ENCODE peak calls at places on chromosomes 2 and 18, in ten cellular contexts. One of them, this sample, is unnamed. For H3K4me1 and H3K27me3, the result is how much of the 10 kb centered on the place peaks cover.

GRCh38 chr2:98759338-98759737 is 28.4 kb upstream of the MGAT4A start:
- DNase-seq in mesenchymal stem cell: no peak
- DNase-seq in fibroblast of lung: no peak
- DNase-seq in heart left ventricle: no peak
- DNase-seq in adipocyte: no peak
- DNase-seq in heart right ventricle: no peak
- DNase-seq in tibial nerve: no peak
- DNase-seq in HCT116: no peak
- DNase-seq in uterus: no peak
- DNase-seq in right atrium auricular region: no peak
- DNase-seq in this sample: no peak

GRCh38 chr18:13261658-13262357 is 43.2 kb downstream of the LDLRAD4 start:
- DNase-seq in tibial nerve: no peak
- DNase-seq in right atrium auricular region: no peak
- DNase-seq in uterus: no peak
- DNase-seq in mesenchymal stem cell: no peak
- DNase-seq in fibroblast of lung: no peak
- DNase-seq in HCT116: no peak
- DNase-seq in heart left ventricle: peak
- DNase-seq in adipocyte: no peak
- DNase-seq in heart right ventricle: no peak
- DNase-seq in this sample: no peak

GRCh38 chr2:101253013-101253712 is 477 bp downstream of the CNOT11 start:
- DNase-seq in heart left ventricle: peak
- DNase-seq in fibroblast of lung: peak
- DNase-seq in right atrium auricular region: peak
- DNase-seq in adipocyte: peak
- DNase-seq in tibial nerve: peak
- DNase-seq in HCT116: no peak
- DNase-seq in uterus: peak
- DNase-seq in mesenchymal stem cell: peak
- DNase-seq in heart right ventricle: peak
- DNase-seq in this sample: peak

GRCh38 chr2:75558786-75559428 is 1.8 kb downstream of the EVA1A start:
- DNase-seq in heart right ventricle: no peak
- DNase-seq in HCT116: no peak
- DNase-seq in heart left ventricle: no peak
- DNase-seq in right atrium auricular region: no peak
- DNase-seq in tibial nerve: no peak
- DNase-seq in mesenchymal stem cell: peak
- DNase-seq in fibroblast of lung: peak
- DNase-seq in adipocyte: no peak
- DNase-seq in uterus: no peak
- DNase-seq in this sample: no peak

GRCh38 chr2:120845281-120845680 is 109.6 kb downstream of the GLI2 start:
- DNase-seq in fibroblast of lung: peak
- DNase-seq in mesenchymal stem cell: no peak
- DNase-seq in heart left ventricle: peak
- DNase-seq in tibial nerve: peak
- DNase-seq in right atrium auricular region: peak
- DNase-seq in HCT116: no peak
- DNase-seq in adipocyte: no peak
- DNase-seq in heart right ventricle: no peak
- DNase-seq in uterus: peak
- DNase-seq in this sample: no peak

GRCh38 chr2:82950148-82950547 is 1508.9 kb downstream of the SUCLG1 start:
- DNase-seq in tibial nerve: no peak
- DNase-seq in uterus: no peak
- DNase-seq in heart left ventricle: no peak
- DNase-seq in right atrium auricular region: no peak
- DNase-seq in adipocyte: no peak
- DNase-seq in mesenchymal stem cell: no peak
- DNase-seq in HCT116: no peak
- DNase-seq in heart right ventricle: no peak
- DNase-seq in fibroblast of lung: no peak
- DNase-seq in this sample: no peak

GRCh38 chr2:195202163-195202845 is 454.7 kb upstream of the SLC39A10 start:
- DNase-seq in tibial nerve: no peak
- DNase-seq in heart left ventricle: no peak
- DNase-seq in fibroblast of lung: no peak
- DNase-seq in HCT116: no peak
- DNase-seq in mesenchymal stem cell: no peak
- DNase-seq in right atrium auricular region: no peak
- DNase-seq in adipocyte: no peak
- DNase-seq in heart right ventricle: no peak
- DNase-seq in uterus: no peak
- DNase-seq in this sample: no peak

GRCh38 chr2:207770602-207771404 is 1.1 kb upstream of the FZD5 start:
- DNase-seq in mesenchymal stem cell: no peak
- DNase-seq in HCT116: no peak
- DNase-seq in tibial nerve: no peak
- DNase-seq in heart right ventricle: no peak
- DNase-seq in heart left ventricle: no peak
- DNase-seq in fibroblast of lung: no peak
- DNase-seq in right atrium auricular region: no peak
- DNase-seq in uterus: peak
- DNase-seq in adipocyte: peak
- DNase-seq in this sample: no peak

GRCh38 chr18:25233582-25234362 is 118.2 kb downstream of the ZNF521 start:
- DNase-seq in mesenchymal stem cell: peak
- DNase-seq in adipocyte: peak
- DNase-seq in tibial nerve: peak
- DNase-seq in heart right ventricle: no peak
- DNase-seq in fibroblast of lung: peak
- DNase-seq in heart left ventricle: no peak
- DNase-seq in right atrium auricular region: no peak
- DNase-seq in HCT116: no peak
- DNase-seq in uterus: no peak
- DNase-seq in this sample: no peak

GRCh38 chr2:149082781-149083180 is 44.3 kb downstream of the LYPD6B start:
- DNase-seq in heart right ventricle: no peak
- DNase-seq in fibroblast of lung: no peak
- DNase-seq in adipocyte: no peak
- DNase-seq in tibial nerve: no peak
- DNase-seq in heart left ventricle: no peak
- DNase-seq in mesenchymal stem cell: no peak
- DNase-seq in uterus: no peak
- DNase-seq in HCT116: no peak
- DNase-seq in right atrium auricular region: no peak
- DNase-seq in this sample: no peak

GRCh38 chr2:231367178-231367577 is 28.3 kb upstream of the B3GNT7 start:
- DNase-seq in fibroblast of lung: no peak
- DNase-seq in uterus: no peak
- DNase-seq in tibial nerve: no peak
- DNase-seq in adipocyte: no peak
- DNase-seq in right atrium auricular region: no peak
- DNase-seq in HCT116: no peak
- DNase-seq in heart right ventricle: no peak
- DNase-seq in mesenchymal stem cell: no peak
- DNase-seq in heart left ventricle: no peak
- DNase-seq in this sample: no peak
- H3K4me1 ChIP-seq in fibroblast of lung: under half
- H3K4me1 ChIP-seq in uterus: under half
- H3K4me1 ChIP-seq in tibial nerve: under half
- H3K4me1 ChIP-seq in adipocyte: under half
- H3K4me1 ChIP-seq in right atrium auricular region: under half
- H3K4me1 ChIP-seq in HCT116: under half
- H3K4me1 ChIP-seq in heart right ventricle: under half
- H3K4me1 ChIP-seq in mesenchymal stem cell: under half
- H3K4me1 ChIP-seq in heart left ventricle: under half
- H3K4me1 ChIP-seq in this sample: under half

GRCh38 chr2:160489096-160489495 is 4.5 kb downstream of the RBMS1 start:
- DNase-seq in right atrium auricular region: no peak
- DNase-seq in tibial nerve: no peak
- DNase-seq in heart right ventricle: no peak
- DNase-seq in uterus: no peak
- DNase-seq in mesenchymal stem cell: no peak
- DNase-seq in heart left ventricle: no peak
- DNase-seq in adipocyte: no peak
- DNase-seq in HCT116: no peak
- DNase-seq in fibroblast of lung: peak
- DNase-seq in this sample: no peak
- H3K27me3 ChIP-seq in right atrium auricular region: under half
- H3K27me3 ChIP-seq in tibial nerve: under half
- H3K27me3 ChIP-seq in heart right ventricle: under half
- H3K27me3 ChIP-seq in uterus: under half
- H3K27me3 ChIP-seq in mesenchymal stem cell: under half
- H3K27me3 ChIP-seq in heart left ventricle: under half
- H3K27me3 ChIP-seq in adipocyte: under half
- H3K27me3 ChIP-seq in HCT116: under half
- H3K27me3 ChIP-seq in fibroblast of lung: under half
- H3K27me3 ChIP-seq in this sample: under half

GRCh38 chr2:144509548-144510205 is 10.2 kb downstream of the ZEB2 start:
- DNase-seq in right atrium auricular region: no peak
- DNase-seq in heart right ventricle: no peak
- DNase-seq in fibroblast of lung: peak
- DNase-seq in mesenchymal stem cell: peak
- DNase-seq in uterus: no peak
- DNase-seq in adipocyte: no peak
- DNase-seq in heart left ventricle: no peak
- DNase-seq in HCT116: no peak
- DNase-seq in tibial nerve: no peak
- DNase-seq in this sample: no peak

GRCh38 chr2:144508162-144508765 is 11.7 kb downstream of the ZEB2 start:
- DNase-seq in HCT116: no peak
- DNase-seq in heart right ventricle: no peak
- DNase-seq in adipocyte: no peak
- DNase-seq in fibroblast of lung: peak
- DNase-seq in tibial nerve: no peak
- DNase-seq in uterus: no peak
- DNase-seq in right atrium auricular region: no peak
- DNase-seq in heart left ventricle: no peak
- DNase-seq in mesenchymal stem cell: no peak
- DNase-seq in this sample: no peak

GRCh38 chr2:144509001-144509545 is 10.8 kb downstream of the ZEB2 start:
- DNase-seq in heart right ventricle: no peak
- DNase-seq in HCT116: no peak
- DNase-seq in mesenchymal stem cell: no peak
- DNase-seq in adipocyte: no peak
- DNase-seq in heart left ventricle: no peak
- DNase-seq in right atrium auricular region: no peak
- DNase-seq in fibroblast of lung: peak
- DNase-seq in uterus: no peak
- DNase-seq in tibial nerve: no peak
- DNase-seq in this sample: peak

GRCh38 chr2:144505245-144505801 is 14.6 kb downstream of the ZEB2 start:
- DNase-seq in fibroblast of lung: peak
- DNase-seq in HCT116: no peak
- DNase-seq in heart left ventricle: no peak
- DNase-seq in uterus: no peak
- DNase-seq in adipocyte: peak
- DNase-seq in heart right ventricle: peak
- DNase-seq in right atrium auricular region: no peak
- DNase-seq in mesenchymal stem cell: no peak
- DNase-seq in tibial nerve: no peak
- DNase-seq in this sample: no peak

DNA sequence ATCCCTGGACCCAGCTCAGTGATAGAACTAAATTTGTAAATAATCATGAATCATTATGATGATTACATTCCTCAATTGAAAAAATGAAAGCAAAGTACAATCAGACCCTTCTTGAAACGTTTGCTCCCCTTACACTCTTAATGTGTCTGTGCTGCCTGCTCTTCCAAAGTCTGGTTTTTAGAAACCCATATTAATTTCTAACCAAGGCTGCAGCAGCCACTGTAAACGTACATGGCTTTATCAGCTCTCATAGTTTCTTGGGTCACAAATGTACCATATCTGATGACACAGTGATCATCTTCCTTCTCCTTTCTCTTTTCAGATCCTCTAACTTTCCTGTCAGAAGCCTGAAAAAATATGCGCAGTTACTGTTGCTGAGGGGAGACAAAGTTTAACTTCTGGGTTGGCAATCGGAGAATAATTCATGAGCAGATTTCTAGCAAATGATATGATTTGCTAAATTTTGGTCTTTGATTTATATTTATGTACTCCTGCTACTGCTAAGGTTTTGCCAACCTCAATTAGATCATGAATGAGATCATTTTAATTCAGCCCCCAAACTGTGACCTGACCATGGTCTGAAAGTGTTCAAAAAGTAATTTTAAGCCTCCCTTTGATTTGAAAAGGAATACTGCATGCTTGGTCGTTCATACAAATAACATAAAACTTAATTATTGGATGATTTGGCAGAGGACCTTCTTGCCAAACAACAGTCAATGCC is 12.3 kb downstream of the ZEB2 start:
- DNase-seq in fibroblast of lung: peak
- DNase-seq in HCT116: no peak
- DNase-seq in tibial nerve: no peak
- DNase-seq in heart left ventricle: no peak
- DNase-seq in mesenchymal stem cell: no peak
- DNase-seq in adipocyte: no peak
- DNase-seq in uterus: no peak
- DNase-seq in heart right ventricle: no peak
- DNase-seq in right atrium auricular region: no peak
- DNase-seq in this sample: no peak
- H3K4me3 ChIP-seq in fibroblast of lung: peak
- H3K4me3 ChIP-seq in HCT116: no peak
- H3K4me3 ChIP-seq in tibial nerve: no peak
- H3K4me3 ChIP-seq in heart left ventricle: no peak
- H3K4me3 ChIP-seq in mesenchymal stem cell: peak
- H3K4me3 ChIP-seq in adipocyte: peak
- H3K4me3 ChIP-seq in uterus: no peak
- H3K4me3 ChIP-seq in heart right ventricle: peak
- H3K4me3 ChIP-seq in right atrium auricular region: peak
- H3K4me3 ChIP-seq in this sample: no peak

GRCh38 chr2:66432801-66433694 is 1.9 kb upstream of the MEIS1 start:
- DNase-seq in mesenchymal stem cell: peak
- DNase-seq in fibroblast of lung: peak
- DNase-seq in uterus: peak
- DNase-seq in tibial nerve: peak
- DNase-seq in heart right ventricle: peak
- DNase-seq in HCT116: no peak
- DNase-seq in adipocyte: peak
- DNase-seq in heart left ventricle: peak
- DNase-seq in right atrium auricular region: peak
- DNase-seq in this sample: peak

GRCh38 chr2:66430906-66431619 is 3.9 kb upstream of the MEIS1 start:
- DNase-seq in heart right ventricle: no peak
- DNase-seq in uterus: peak
- DNase-seq in fibroblast of lung: no peak
- DNase-seq in right atrium auricular region: no peak
- DNase-seq in HCT116: no peak
- DNase-seq in mesenchymal stem cell: no peak
- DNase-seq in heart left ventricle: no peak
- DNase-seq in adipocyte: no peak
- DNase-seq in tibial nerve: no peak
- DNase-seq in this sample: no peak

GRCh38 chr2:66428986-66429612 is 5.8 kb upstream of the MEIS1 start:
- DNase-seq in uterus: peak
- DNase-seq in HCT116: peak
- DNase-seq in adipocyte: peak
- DNase-seq in fibroblast of lung: peak
- DNase-seq in heart right ventricle: no peak
- DNase-seq in heart left ventricle: no peak
- DNase-seq in tibial nerve: peak
- DNase-seq in mesenchymal stem cell: peak
- DNase-seq in right atrium auricular region: no peak
- DNase-seq in this sample: peak

GRCh38 chr2:66431840-66432511 is 2.9 kb upstream of the MEIS1 start:
- DNase-seq in HCT116: no peak
- DNase-seq in uterus: peak
- DNase-seq in heart left ventricle: no peak
- DNase-seq in tibial nerve: no peak
- DNase-seq in heart right ventricle: no peak
- DNase-seq in mesenchymal stem cell: peak
- DNase-seq in adipocyte: peak
- DNase-seq in fibroblast of lung: no peak
- DNase-seq in right atrium auricular region: no peak
- DNase-seq in this sample: no peak

GRCh38 chr2:66430195-66430905 is 4.6 kb upstream of the MEIS1 start:
- DNase-seq in HCT116: no peak
- DNase-seq in fibroblast of lung: no peak
- DNase-seq in uterus: no peak
- DNase-seq in right atrium auricular region: no peak
- DNase-seq in heart left ventricle: no peak
- DNase-seq in heart right ventricle: no peak
- DNase-seq in adipocyte: no peak
- DNase-seq in mesenchymal stem cell: no peak
- DNase-seq in tibial nerve: no peak
- DNase-seq in this sample: no peak
- H3K4me1 ChIP-seq in HCT116: under half
- H3K4me1 ChIP-seq in fibroblast of lung: under half
- H3K4me1 ChIP-seq in uterus: under half
- H3K4me1 ChIP-seq in right atrium auricular region: under half
- H3K4me1 ChIP-seq in heart left ventricle: under half
- H3K4me1 ChIP-seq in heart right ventricle: under half
- H3K4me1 ChIP-seq in adipocyte: under half
- H3K4me1 ChIP-seq in mesenchymal stem cell: under half
- H3K4me1 ChIP-seq in tibial nerve: under half
- H3K4me1 ChIP-seq in this sample: under half